ENCODE peak calls at places on chromosomes 3 and 15, in five cellular contexts. One of them, this sample, is unnamed.

GRCh38 chr3:49013738-49014660 is 4.4 kb downstream of the DALRD3 start:
- ATAC-seq in activated T-cell treated with anti-CD3 and anti-CD28 coated beads, Interleukin-2, amount 50 U/mL, for 4 hours: peak; percentile 29
- ATAC-seq in stimulated activated naive CD8-positive, alpha-beta T cell treated with anti-CD3 and anti-CD28 coated beads, Interleukin-15, Interleukin-2, amounts not matched to agents 100 U/mL and 50 U/mL, for 24 hours: peak; percentile 17
- ATAC-seq in activated CD8-positive, alpha-beta memory T cell treated with anti-CD3 and anti-CD28 coated beads, Interleukin-2, amount 10 ng/mL, durations not matched to agents 7 days and 5 days: peak; percentile 24
- ATAC-seq in foreskin keratinocyte: peak; percentile 34
- ATAC-seq in this sample: peak; percentile 54

GRCh38 chr15:92037446-92037845 is 183.9 kb downstream of the SLCO3A1 start:
- ATAC-seq in activated T-cell treated with anti-CD3 and anti-CD28 coated beads, Interleukin-2, amount 50 U/mL, for 4 hours: no peak
- ATAC-seq in stimulated activated naive CD8-positive, alpha-beta T cell treated with anti-CD3 and anti-CD28 coated beads, Interleukin-15, Interleukin-2, amounts not matched to agents 100 U/mL and 50 U/mL, for 24 hours: no peak
- ATAC-seq in activated CD8-positive, alpha-beta memory T cell treated with anti-CD3 and anti-CD28 coated beads, Interleukin-2, amount 10 ng/mL, durations not matched to agents 7 days and 5 days: no peak
- ATAC-seq in foreskin keratinocyte: no peak
- ATAC-seq in this sample: no peak

GRCh38 chr3:39137435-39137936 is 15.9 kb downstream of the CSRNP1 start:
- ATAC-seq in activated T-cell treated with anti-CD3 and anti-CD28 coated beads, Interleukin-2, amount 50 U/mL, for 4 hours: no peak
- ATAC-seq in stimulated activated naive CD8-positive, alpha-beta T cell treated with anti-CD3 and anti-CD28 coated beads, Interleukin-15, Interleukin-2, amounts not matched to agents 100 U/mL and 50 U/mL, for 24 hours: no peak
- ATAC-seq in activated CD8-positive, alpha-beta memory T cell treated with anti-CD3 and anti-CD28 coated beads, Interleukin-2, amount 10 ng/mL, durations not matched to agents 7 days and 5 days: no peak
- ATAC-seq in foreskin keratinocyte: no peak
- ATAC-seq in this sample: no peak

GRCh38 chr3:182235504-182235903 is 523.8 kb downstream of the SOX2 start:
- ATAC-seq in activated T-cell treated with anti-CD3 and anti-CD28 coated beads, Interleukin-2, amount 50 U/mL, for 4 hours: no peak
- ATAC-seq in stimulated activated naive CD8-positive, alpha-beta T cell treated with anti-CD3 and anti-CD28 coated beads, Interleukin-15, Interleukin-2, amounts not matched to agents 100 U/mL and 50 U/mL, for 24 hours: no peak
- ATAC-seq in activated CD8-positive, alpha-beta memory T cell treated with anti-CD3 and anti-CD28 coated beads, Interleukin-2, amount 10 ng/mL, durations not matched to agents 7 days and 5 days: no peak
- ATAC-seq in foreskin keratinocyte: no peak
- ATAC-seq in this sample: no peak

GRCh38 chr3:55511895-55512585 is 24.9 kb upstream of the WNT5A start:
- ATAC-seq in activated T-cell treated with anti-CD3 and anti-CD28 coated beads, Interleukin-2, amount 50 U/mL, for 4 hours: no peak
- ATAC-seq in stimulated activated naive CD8-positive, alpha-beta T cell treated with anti-CD3 and anti-CD28 coated beads, Interleukin-15, Interleukin-2, amounts not matched to agents 100 U/mL and 50 U/mL, for 24 hours: no peak
- ATAC-seq in activated CD8-positive, alpha-beta memory T cell treated with anti-CD3 and anti-CD28 coated beads, Interleukin-2, amount 10 ng/mL, durations not matched to agents 7 days and 5 days: no peak
- ATAC-seq in foreskin keratinocyte: peak; percentile 80
- ATAC-seq in this sample: peak; percentile 38

GRCh38 chr3:13451301-13451673 is 28.8 kb upstream of the HDAC11 start:
- ATAC-seq in activated T-cell treated with anti-CD3 and anti-CD28 coated beads, Interleukin-2, amount 50 U/mL, for 4 hours: peak; percentile 58
- ATAC-seq in stimulated activated naive CD8-positive, alpha-beta T cell treated with anti-CD3 and anti-CD28 coated beads, Interleukin-15, Interleukin-2, amounts not matched to agents 100 U/mL and 50 U/mL, for 24 hours: peak; percentile 72
- ATAC-seq in activated CD8-positive, alpha-beta memory T cell treated with anti-CD3 and anti-CD28 coated beads, Interleukin-2, amount 10 ng/mL, durations not matched to agents 7 days and 5 days: peak; percentile 26
- ATAC-seq in foreskin keratinocyte: peak; percentile 45
- ATAC-seq in this sample: peak; percentile 54

GRCh38 chr3:129184396-129184656 is 630 bp upstream of the CNBP start:
- ATAC-seq in activated T-cell treated with anti-CD3 and anti-CD28 coated beads, Interleukin-2, amount 50 U/mL, for 4 hours: peak; percentile 14
- ATAC-seq in stimulated activated naive CD8-positive, alpha-beta T cell treated with anti-CD3 and anti-CD28 coated beads, Interleukin-15, Interleukin-2, amounts not matched to agents 100 U/mL and 50 U/mL, for 24 hours: peak; percentile 25
- ATAC-seq in activated CD8-positive, alpha-beta memory T cell treated with anti-CD3 and anti-CD28 coated beads, Interleukin-2, amount 10 ng/mL, durations not matched to agents 7 days and 5 days: no peak
- ATAC-seq in foreskin keratinocyte: no peak
- ATAC-seq in this sample: no peak

GRCh38 chr3:156620901-156621300 is 53.5 kb upstream of the TIPARP start:
- ATAC-seq in activated T-cell treated with anti-CD3 and anti-CD28 coated beads, Interleukin-2, amount 50 U/mL, for 4 hours: no peak
- ATAC-seq in stimulated activated naive CD8-positive, alpha-beta T cell treated with anti-CD3 and anti-CD28 coated beads, Interleukin-15, Interleukin-2, amounts not matched to agents 100 U/mL and 50 U/mL, for 24 hours: no peak
- ATAC-seq in activated CD8-positive, alpha-beta memory T cell treated with anti-CD3 and anti-CD28 coated beads, Interleukin-2, amount 10 ng/mL, durations not matched to agents 7 days and 5 days: no peak
- ATAC-seq in foreskin keratinocyte: peak; percentile 66
- ATAC-seq in this sample: no peak

GRCh38 chr3:138426211-138426610 is 8.2 kb upstream of the ESYT3 start:
- ATAC-seq in activated T-cell treated with anti-CD3 and anti-CD28 coated beads, Interleukin-2, amount 50 U/mL, for 4 hours: no peak
- ATAC-seq in stimulated activated naive CD8-positive, alpha-beta T cell treated with anti-CD3 and anti-CD28 coated beads, Interleukin-15, Interleukin-2, amounts not matched to agents 100 U/mL and 50 U/mL, for 24 hours: no peak
- ATAC-seq in activated CD8-positive, alpha-beta memory T cell treated with anti-CD3 and anti-CD28 coated beads, Interleukin-2, amount 10 ng/mL, durations not matched to agents 7 days and 5 days: no peak
- ATAC-seq in foreskin keratinocyte: peak; percentile 48
- ATAC-seq in this sample: no peak

GRCh38 chr15:33506781-33507180 is 196.0 kb downstream of the RYR3 start:
- ATAC-seq in activated T-cell treated with anti-CD3 and anti-CD28 coated beads, Interleukin-2, amount 50 U/mL, for 4 hours: no peak
- ATAC-seq in stimulated activated naive CD8-positive, alpha-beta T cell treated with anti-CD3 and anti-CD28 coated beads, Interleukin-15, Interleukin-2, amounts not matched to agents 100 U/mL and 50 U/mL, for 24 hours: no peak
- ATAC-seq in activated CD8-positive, alpha-beta memory T cell treated with anti-CD3 and anti-CD28 coated beads, Interleukin-2, amount 10 ng/mL, durations not matched to agents 7 days and 5 days: no peak
- ATAC-seq in foreskin keratinocyte: no peak
- ATAC-seq in this sample: no peak

GRCh38 chr15:60649845-60650548 is 171.1 kb upstream of the ICE2 start:
- ATAC-seq in activated T-cell treated with anti-CD3 and anti-CD28 coated beads, Interleukin-2, amount 50 U/mL, for 4 hours: peak; percentile 93
- ATAC-seq in stimulated activated naive CD8-positive, alpha-beta T cell treated with anti-CD3 and anti-CD28 coated beads, Interleukin-15, Interleukin-2, amounts not matched to agents 100 U/mL and 50 U/mL, for 24 hours: peak; percentile 84
- ATAC-seq in activated CD8-positive, alpha-beta memory T cell treated with anti-CD3 and anti-CD28 coated beads, Interleukin-2, amount 10 ng/mL, durations not matched to agents 7 days and 5 days: peak; percentile 86
- ATAC-seq in foreskin keratinocyte: peak; percentile 33
- ATAC-seq in this sample: no peak

GRCh38 chr3:60079076-60079475 is 1029.3 kb upstream of the CFAP20DC start:
- ATAC-seq in activated T-cell treated with anti-CD3 and anti-CD28 coated beads, Interleukin-2, amount 50 U/mL, for 4 hours: peak; percentile 57
- ATAC-seq in stimulated activated naive CD8-positive, alpha-beta T cell treated with anti-CD3 and anti-CD28 coated beads, Interleukin-15, Interleukin-2, amounts not matched to agents 100 U/mL and 50 U/mL, for 24 hours: peak; percentile 37
- ATAC-seq in activated CD8-positive, alpha-beta memory T cell treated with anti-CD3 and anti-CD28 coated beads, Interleukin-2, amount 10 ng/mL, durations not matched to agents 7 days and 5 days: no peak
- ATAC-seq in foreskin keratinocyte: no peak
- ATAC-seq in this sample: no peak

GRCh38 chr15:39745415-39745814 is 37.2 kb downstream of the FSIP1 start:
- ATAC-seq in activated T-cell treated with anti-CD3 and anti-CD28 coated beads, Interleukin-2, amount 50 U/mL, for 4 hours: no peak
- ATAC-seq in stimulated activated naive CD8-positive, alpha-beta T cell treated with anti-CD3 and anti-CD28 coated beads, Interleukin-15, Interleukin-2, amounts not matched to agents 100 U/mL and 50 U/mL, for 24 hours: no peak
- ATAC-seq in activated CD8-positive, alpha-beta memory T cell treated with anti-CD3 and anti-CD28 coated beads, Interleukin-2, amount 10 ng/mL, durations not matched to agents 7 days and 5 days: no peak
- ATAC-seq in foreskin keratinocyte: no peak
- ATAC-seq in this sample: no peak